ENCODE peak calls at places on chromosomes 3 and 15, in eight cellular contexts. V, W, Z, E, A, P, I and K are unnamed samples.

GRCh38 chr3:134817297-134817696 is 22.2 kb downstream of the EPHB1 start:
- DNase-seq in V (no peak), I (no peak), W (no peak), Z (no peak), E (no peak), A (no peak), P (no peak), K (no peak)

GRCh38 chr3:73143821-73144237 is 82.4 kb downstream of the EBLN2 start:
- DNase-seq in V (no peak), P (no peak), Z (no peak), E (peak), W (peak), I (no peak), A (peak), K (peak)

GRCh38 chr3:36496734-36497133 is 116.4 kb downstream of the STAC start:
- DNase-seq in E (no peak), Z (no peak), V (no peak), P (peak), A (peak), W (peak), I (peak), K (peak)

GRCh38 chr15:48719668-48720067 is 74.2 kb upstream of the FBN1 start:
- DNase-seq in W (no peak), E (no peak), Z (no peak), I (no peak), P (no peak), V (no peak), A (no peak), K (no peak)

GRCh38 chr15:43769584-43770228 is 7.1 kb downstream of the ELL3 start:
- DNase-seq in A (peak), E (peak), W (peak), P (peak), I (peak), V (no peak), Z (peak), K (peak)

GRCh38 chr15:60076055-60076454 is 71.9 kb downstream of the FOXB1 start:
- DNase-seq in P (no peak), E (no peak), A (no peak), Z (no peak), V (no peak), I (no peak), W (no peak), K (no peak)

GRCh38 chr15:58526647-58527192 is 94.9 kb downstream of the LIPC start:
- DNase-seq in V (no peak), W (no peak), Z (no peak), P (peak), I (no peak), E (no peak), A (no peak), K (no peak)

GRCh38 chr3:36868614-36869436 is 76.0 kb downstream of the TRANK1 start:
- DNase-seq in P (peak), V (peak), W (peak), A (peak), I (peak), Z (peak), E (peak), K (peak)

GRCh38 chr15:84981711-84982300 is at the start of gene PDE8A:
- DNase-seq in E (peak), Z (peak), P (no peak), I (no peak), A (no peak), W (no peak), V (no peak), K (peak)

GRCh38 chr15:57550640-57551039 is 41.1 kb upstream of the MYZAP start:
- DNase-seq in Z (no peak), I (peak), W (no peak), A (no peak), P (no peak), V (no peak), E (no peak), K (no peak)

GRCh38 chr3:34864011-34864410 is 775.3 kb upstream of the ARPP21 start:
- DNase-seq in E (no peak), I (peak), A (no peak), W (peak), V (no peak), P (no peak), Z (no peak), K (peak)

GRCh38 chr3:73727117-73727802 is 102.5 kb upstream of the PDZRN3 start:
- DNase-seq in Z (peak), V (no peak), W (peak), A (peak), I (peak), P (no peak), E (peak), K (peak)

GRCh38 chr3:155031191-155031590 is 48.9 kb upstream of the MME start:
- DNase-seq in P (no peak), E (no peak), W (no peak), V (no peak), Z (no peak), A (peak), I (peak), K (peak)

GRCh38 chr3:177523991-177524438 is 326.7 kb upstream of the TBL1XR1 start:
- DNase-seq in V (no peak), E (peak), W (no peak), A (peak), I (peak), P (peak), Z (no peak), K (peak)

GRCh38 chr3:9729419-9729818 is 2.1 kb upstream of the BRPF1 start:
- DNase-seq in W (no peak), Z (no peak), I (no peak), E (no peak), V (no peak), P (no peak), A (no peak), K (no peak)

GRCh38 chr3:147413712-147414325 is 4.7 kb downstream of the ZIC1 start:
- DNase-seq in V (no peak), Z (no peak), I (no peak), P (no peak), W (peak), E (no peak), A (no peak), K (no peak)

GRCh38 chr15:45200799-45201556 is 13.2 kb upstream of the SHF start:
- DNase-seq in E (peak), A (peak), P (peak), V (peak), W (peak), Z (peak), I (peak), K (peak)

GRCh38 chr3:39166932-39167532 is 13.6 kb upstream of the CSRNP1 start:
- DNase-seq in I (peak), W (peak), V (no peak), E (no peak), A (peak), P (no peak), Z (peak), K (peak)

GRCh38 chr3:76679510-76679909 is 360.4 kb upstream of the ROBO2 start:
- DNase-seq in P (no peak), A (no peak), Z (no peak), W (no peak), V (no peak), E (no peak), I (no peak), K (peak)